ENCODE peak calls at places on chromosomes 16 and 17, in nine cellular contexts. O is fibroblast of the aortic adventitia, T is progenitor cell of endocrine pancreas, I is cardiac fibroblast, V is prostate gland, A is tibial artery, R is GM23338, P is mammary epithelial cell, Y is adrenal gland. B is an unnamed sample.

GRCh38 chr16:5502467-5502869 is 404.9 kb upstream of the EEF2KMT start:
- DNase-seq in O (no peak), T (peak), I (no peak), V (no peak), A (no peak), R (peak), P (no peak), Y (no peak), B (no peak)

GRCh38 chr16:49528035-49528434 is 154.4 kb downstream of the C16orf78 start:
- DNase-seq in O (peak), T (no peak), I (peak), V (no peak), A (no peak), R (no peak), P (no peak), Y (peak), B (no peak)

GRCh38 chr17:10117581-10118001 is 80.8 kb downstream of the GAS7 start:
- DNase-seq in O (no peak), T (no peak), I (no peak), V (no peak), A (no peak), R (peak), P (no peak), Y (no peak), B (peak)

GRCh38 chr17:4782652-4783051 is 3.5 kb downstream of the VMO1 start:
- DNase-seq in O (no peak), T (no peak), I (no peak), V (no peak), A (no peak), R (peak), P (no peak), Y (no peak), B (no peak)

GRCh38 chr17:68771867-68772515 is 170.8 kb upstream of the FAM20A start:
- DNase-seq in O (peak), T (no peak), I (peak), V (no peak), A (no peak), R (peak), P (peak), Y (no peak), B (peak)

GRCh38 chr16:88374736-88375135 is 8.0 kb upstream of the ZNF469 start:
- DNase-seq in O (no peak), T (no peak), I (no peak), V (no peak), A (no peak), R (no peak), P (no peak), Y (peak), B (no peak)

GRCh38 chr17:16589097-16589969 is 20.3 kb upstream of the ZNF287 start:
- DNase-seq in O (peak), T (peak), I (peak), V (peak), A (peak), R (peak), P (peak), Y (peak), B (peak)

GRCh38 chr16:71594000-71594646 is 17.2 kb upstream of the TAT start:
- DNase-seq in O (no peak), T (no peak), I (no peak), V (no peak), A (no peak), R (no peak), P (no peak), Y (no peak), B (no peak)

GRCh38 chr17:45430738-45431530 is 1.7 kb downstream of the ARHGAP27 start:
- DNase-seq in O (no peak), T (peak), I (no peak), V (peak), A (no peak), R (peak), P (no peak), Y (no peak), B (no peak)

GRCh38 chr16:87790278-87791023 is 24.7 kb upstream of the KLHDC4 start:
- DNase-seq in O (peak), T (no peak), I (no peak), V (no peak), A (peak), R (no peak), P (peak), Y (peak), B (peak)

GRCh38 chr17:49971848-49972485 is 3.0 kb downstream of the DLX4 start:
- DNase-seq in O (no peak), T (no peak), I (no peak), V (no peak), A (no peak), R (peak), P (no peak), Y (no peak), B (no peak)

GRCh38 chr16:1346422-1347285 is 5.0 kb downstream of the TSR3 start:
- DNase-seq in O (no peak), T (no peak), I (peak), V (no peak), A (no peak), R (no peak), P (no peak), Y (no peak), B (no peak)

GRCh38 chr17:38879878-38880727 is 10.2 kb downstream of the LASP1 start:
- DNase-seq in O (peak), T (no peak), I (peak), V (no peak), A (no peak), R (peak), P (peak), Y (peak), B (peak)

GRCh38 chr17:50268040-50268439 is 6.2 kb upstream of the TMEM92 start:
- DNase-seq in O (no peak), T (no peak), I (no peak), V (no peak), A (no peak), R (no peak), P (no peak), Y (peak), B (no peak)

GRCh38 chr17:81400154-81400938 is 5.1 kb downstream of the BAHCC1 start:
- DNase-seq in O (peak), T (no peak), I (peak), V (no peak), A (no peak), R (peak), P (peak), Y (peak), B (peak)

DNA sequence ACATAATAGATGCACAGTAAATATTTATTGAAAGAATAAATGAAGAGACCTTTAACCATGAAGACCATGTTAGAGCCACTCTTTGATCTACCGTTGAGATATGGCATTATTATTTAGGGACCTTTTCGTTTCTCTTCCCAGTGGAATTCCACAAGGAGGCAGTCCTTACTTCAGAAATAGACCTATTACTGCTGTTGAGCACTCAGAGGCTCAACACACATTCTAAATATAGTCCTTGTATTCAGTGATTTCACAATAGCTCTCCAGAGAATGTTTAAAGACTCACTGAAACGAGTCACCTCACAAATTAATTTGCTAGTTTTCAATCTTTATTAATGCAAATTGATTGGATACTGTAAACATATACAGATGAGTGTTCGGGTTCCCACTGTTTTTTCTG is 603.8 kb downstream of the CDH8 start:
- DNase-seq in O (no peak), T (no peak), I (peak), V (no peak), A (no peak), R (no peak), P (no peak), Y (no peak), B (no peak)
- TF ChIP-seq CTCF in O (no peak), T (no peak), I (no peak), V (no peak), A (peak), R (peak), P (no peak), Y (no peak), B (no peak)

GRCh38 chr17:59366040-59366757 is 34.7 kb downstream of the YPEL2 start:
- DNase-seq in O (no peak), T (no peak), I (peak), V (no peak), A (no peak), R (peak), P (no peak), Y (no peak), B (no peak)

GRCh38 chr17:59365383-59365981 is 34.0 kb downstream of the YPEL2 start:
- DNase-seq in O (no peak), T (no peak), I (no peak), V (no peak), A (no peak), R (no peak), P (no peak), Y (no peak), B (peak)

GRCh38 chr17:59367657-59368045 is 36.2 kb downstream of the YPEL2 start:
- DNase-seq in O (no peak), T (no peak), I (peak), V (no peak), A (no peak), R (no peak), P (peak), Y (no peak), B (no peak)

GRCh38 chr17:59368218-59368857 is 36.9 kb downstream of the YPEL2 start:
- DNase-seq in O (no peak), T (no peak), I (peak), V (no peak), A (no peak), R (no peak), P (no peak), Y (no peak), B (peak)

GRCh38 chr17:59366773-59367656 is 35.6 kb downstream of the YPEL2 start:
- DNase-seq in O (peak), T (peak), I (peak), V (peak), A (peak), R (no peak), P (no peak), Y (peak), B (peak)
- TF ChIP-seq CTCF in O (no peak), T (no peak), I (no peak), V (no peak), A (no peak), R (no peak), P (no peak), Y (no peak), B (no peak)

GRCh38 chr17:20170085-20170484 is 160.9 kb downstream of the SPECC1 start:
- DNase-seq in O (no peak), T (no peak), I (no peak), V (no peak), A (no peak), R (no peak), P (no peak), Y (no peak), B (no peak)
- TF ChIP-seq CTCF in O (no peak), T (no peak), I (no peak), V (no peak), A (no peak), R (no peak), P (no peak), Y (no peak), B (no peak)

GRCh38 chr17:62674841-62675240 is 47.4 kb downstream of the MRC2 start:
- DNase-seq in O (no peak), T (no peak), I (no peak), V (no peak), A (no peak), R (no peak), P (no peak), Y (no peak), B (no peak)
- TF ChIP-seq CTCF in O (no peak), T (no peak), I (no peak), V (no peak), A (no peak), R (no peak), P (no peak), Y (no peak), B (no peak)

GRCh38 chr17:79811036-79811887 is 14.4 kb upstream of the CBX8 start:
- DNase-seq in O (no peak), T (peak), I (no peak), V (no peak), A (no peak), R (peak), P (peak), Y (no peak), B (no peak)
- TF ChIP-seq CTCF in O (peak), T (peak), I (peak), V (peak), A (peak), R (peak), P (peak), Y (no peak), B (peak)

GRCh38 chr17:33028778-33029177 is 37.1 kb downstream of the SPACA3 start:
- DNase-seq in O (no peak), T (no peak), I (no peak), V (no peak), A (no peak), R (no peak), P (no peak), Y (no peak), B (no peak)
- TF ChIP-seq CTCF in O (no peak), T (no peak), I (no peak), V (no peak), A (no peak), R (no peak), P (no peak), Y (no peak), B (no peak)

GRCh38 chr16:285146-286055 is 2.4 kb downstream of the PDIA2 start:
- DNase-seq in O (no peak), T (no peak), I (no peak), V (no peak), A (no peak), R (no peak), P (no peak), Y (no peak), B (no peak)

GRCh38 chr16:286491-287297 is 3.7 kb downstream of the PDIA2 start:
- DNase-seq in O (no peak), T (no peak), I (no peak), V (no peak), A (no peak), R (no peak), P (no peak), Y (no peak), B (no peak)

GRCh38 chr16:287981-288920 is 5.3 kb downstream of the PDIA2 start:
- DNase-seq in O (no peak), T (no peak), I (no peak), V (no peak), A (no peak), R (no peak), P (no peak), Y (no peak), B (no peak)

GRCh38 chr16:289395-289997 is 6.5 kb downstream of the PDIA2 start:
- DNase-seq in O (no peak), T (no peak), I (no peak), V (no peak), A (no peak), R (no peak), P (no peak), Y (no peak), B (no peak)

DNA sequence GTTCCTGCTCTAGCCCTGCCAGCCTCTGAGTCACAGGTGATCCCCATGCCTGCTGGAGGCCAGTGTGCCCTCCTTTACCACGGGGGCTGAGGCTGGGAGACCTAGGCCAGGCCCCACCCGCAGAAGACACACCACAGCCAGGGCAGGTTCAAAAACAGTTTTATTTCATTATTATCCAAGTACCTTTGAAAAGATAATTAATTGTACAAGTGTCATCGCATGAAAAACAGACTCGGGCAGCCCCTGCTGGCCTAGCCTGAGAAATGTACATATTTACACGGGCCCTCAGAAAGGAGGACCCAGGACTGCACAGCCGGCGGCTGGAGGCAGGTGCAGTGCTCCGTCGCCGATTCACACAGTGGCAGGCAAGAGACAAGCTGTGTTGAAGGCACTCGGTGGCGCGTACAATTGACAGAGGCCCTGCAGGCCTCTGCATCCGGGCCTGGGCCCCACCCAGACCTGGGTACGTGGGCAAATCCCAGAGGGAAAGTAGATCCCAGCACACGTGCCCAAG is 4.4 kb downstream of the PDIA2 start:
- DNase-seq in O (no peak), T (no peak), I (no peak), V (no peak), A (no peak), R (no peak), P (no peak), Y (no peak), B (no peak)
- TF ChIP-seq CTCF in O (no peak), T (peak), I (no peak), V (no peak), A (no peak), R (no peak), P (no peak), Y (no peak), B (no peak)

GRCh38 chr16:67186550-67186950 is 2.8 kb upstream of the MATCAP1 start:
- DNase-seq in O (no peak), T (no peak), I (no peak), V (no peak), A (no peak), R (peak), P (peak), Y (no peak), B (no peak)

GRCh38 chr16:67185866-67186134 is 2.0 kb upstream of the MATCAP1 start:
- DNase-seq in O (no peak), T (no peak), I (no peak), V (no peak), A (no peak), R (no peak), P (no peak), Y (no peak), B (no peak)

GRCh38 chr16:67184453-67185002 is 765 bp upstream of the MATCAP1 start:
- DNase-seq in O (no peak), T (no peak), I (no peak), V (no peak), A (no peak), R (no peak), P (no peak), Y (no peak), B (no peak)

GRCh38 chr16:67183627-67184452 is at the start of gene MATCAP1:
- DNase-seq in O (peak), T (peak), I (peak), V (peak), A (peak), R (peak), P (peak), Y (peak), B (peak)

GRCh38 chr16:67185003-67185865 is 1.5 kb upstream of the MATCAP1 start:
- DNase-seq in O (peak), T (peak), I (peak), V (peak), A (peak), R (peak), P (peak), Y (peak), B (peak)
- TF ChIP-seq CTCF in O (peak), T (peak), I (peak), V (peak), A (peak), R (peak), P (peak), Y (peak), B (peak)

GRCh38 chr16:4200000-4200780 is 41.7 kb downstream of the SRL start:
- DNase-seq in O (peak), T (peak), I (peak), V (peak), A (peak), R (peak), P (peak), Y (peak), B (peak)
- TF ChIP-seq CTCF in O (peak), T (peak), I (peak), V (peak), A (peak), R (peak), P (peak), Y (peak), B (peak)

B was measured in fibroblast of villous mesenchyme.